ENCODE peak calls at places on chromosomes 6 and 20, in six cellular contexts. E, I, K, T, C and U are unnamed samples.

GRCh38 chr6:36676142-36677058 is 2.1 kb upstream of the CDKN1A start:
- DNase-seq in E (no peak), I (peak; percentile 66), K (no peak), T (no peak), C (peak; percentile 52), U (no peak)

GRCh38 chr6:4582506-4582905 is 193.7 kb upstream of the CDYL start:
- DNase-seq in E (peak; percentile 79), I (peak; percentile 64), K (no peak), T (no peak), C (no peak), U (no peak)

GRCh38 chr6:125945378-125946141 is 11.0 kb upstream of the HINT3 start:
- DNase-seq in E (peak; percentile 84), I (peak; percentile 82), K (no peak), T (no peak), C (no peak), U (no peak)

GRCh38 chr20:43397147-43397546 is 60.5 kb upstream of the SRSF6 start:
- DNase-seq in E (no peak), I (no peak), K (no peak), T (no peak), C (no peak), U (no peak)

GRCh38 chr20:21323640-21324039 is 20.5 kb downstream of the XRN2 start:
- DNase-seq in E (peak; percentile 91), I (peak; percentile 86), K (no peak), T (no peak), C (no peak), U (no peak)

GRCh38 chr6:38131527-38131965 is 312.0 kb downstream of the ZFAND3 start:
- DNase-seq in E (peak; percentile 94), I (peak; percentile 99), K (no peak), T (no peak), C (no peak), U (peak; percentile 27)

GRCh38 chr20:61437280-61438206 is 185.5 kb downstream of the CDH4 start:
- DNase-seq in E (peak; percentile 95), I (peak; percentile 90), K (no peak), T (no peak), C (no peak), U (no peak)

GRCh38 chr20:50663095-50663821 is 28.1 kb downstream of the RIPOR3 start:
- DNase-seq in E (no peak), I (no peak), K (no peak), T (no peak), C (no peak), U (no peak)

GRCh38 chr6:35181933-35182612 is 31.7 kb upstream of the SCUBE3 start:
- DNase-seq in E (peak; percentile 86), I (peak; percentile 61), K (no peak), T (no peak), C (peak; percentile 20), U (peak; percentile 30)

GRCh38 chr6:130676077-130676772 is 151.0 kb upstream of the SMLR1 start:
- DNase-seq in E (no peak), I (no peak), K (no peak), T (no peak), C (no peak), U (no peak)

GRCh38 chr6:15713325-15713724 is 50.5 kb upstream of the DTNBP1 start:
- DNase-seq in E (no peak), I (no peak), K (no peak), T (no peak), C (no peak), U (no peak)

GRCh38 chr6:20907486-20908071 is 373.3 kb downstream of the CDKAL1 start:
- DNase-seq in E (no peak), I (no peak), K (no peak), T (no peak), C (no peak), U (no peak)

GRCh38 chr6:28486988-28487742 is 28.4 kb downstream of the GPX6 start:
- DNase-seq in E (no peak), I (no peak), K (no peak), T (no peak), C (no peak), U (no peak)

GRCh38 chr6:77397561-77397960 is 65.7 kb downstream of the HTR1B start:
- DNase-seq in E (no peak), I (peak; percentile 13), K (no peak), T (no peak), C (no peak), U (no peak)

GRCh38 chr6:82144007-82144851 is 103.3 kb downstream of the IBTK start:
- DNase-seq in E (peak; percentile 92), I (peak; percentile 98), K (no peak), T (no peak), C (no peak), U (peak; percentile 20)

GRCh38 chr6:117206951-117207687 is 58.2 kb upstream of the VGLL2 start:
- DNase-seq in E (no peak), I (no peak), K (no peak), T (no peak), C (no peak), U (no peak)

GRCh38 chr20:19815553-19815991 is 57.5 kb downstream of the RIN2 start:
- DNase-seq in E (peak; percentile 98), I (peak; percentile 99), K (no peak), T (peak; percentile 79), C (peak; percentile 25), U (no peak)

GRCh38 chr20:4573564-4574355 is 147.9 kb upstream of the PRND start:
- DNase-seq in E (peak; percentile 75), I (peak; percentile 96), K (no peak), T (no peak), C (no peak), U (no peak)

GRCh38 chr20:55530763-55531162 is 474.6 kb downstream of the CBLN4 start:
- DNase-seq in E (no peak), I (no peak), K (no peak), T (no peak), C (no peak), U (no peak)

GRCh38 chr6:130482645-130483390 is 117.0 kb downstream of the TMEM200A start:
- DNase-seq in E (peak; percentile 69), I (peak; percentile 82), K (no peak), T (no peak), C (no peak), U (no peak)

GRCh38 chr6:74455786-74456185 is 750.1 kb downstream of the COL12A1 start:
- DNase-seq in E (no peak), I (no peak), K (no peak), T (no peak), C (no peak), U (no peak)

GRCh38 chr6:155128971-155129370 is 133.9 kb downstream of the TIAM2 start:
- DNase-seq in E (no peak), I (no peak), K (no peak), T (no peak), C (no peak), U (no peak)

GRCh38 chr6:144343736-144344428 is 58.7 kb downstream of the UTRN start:
- DNase-seq in E (peak; percentile 33), I (no peak), K (no peak), T (no peak), C (no peak), U (peak; percentile 53)

GRCh38 chr6:35962779-35963570 is 42.1 kb upstream of the SRPK1 start:
- DNase-seq in E (no peak), I (no peak), K (no peak), T (no peak), C (no peak), U (no peak)

GRCh38 chr20:50520222-50520877 is 10.2 kb downstream of the PTPN1 start:
- DNase-seq in E (no peak), I (no peak), K (no peak), T (no peak), C (no peak), U (no peak)

GRCh38 chr20:35290186-35290886 is 1.9 kb downstream of the FAM83C start:
- DNase-seq in E (no peak), I (no peak), K (no peak), T (no peak), C (no peak), U (no peak)

GRCh38 chr20:20448891-20449290 is 81.0 kb downstream of the INSM1 start:
- DNase-seq in E (no peak), I (no peak), K (no peak), T (no peak), C (no peak), U (no peak)

GRCh38 chr6:1199981-1200637 is 111.8 kb upstream of the FOXQ1 start:
- DNase-seq in E (no peak), I (peak; percentile 6), K (no peak), T (no peak), C (no peak), U (no peak)

GRCh38 chr6:153312633-153313032 is 181.6 kb upstream of the RGS17 start:
- DNase-seq in E (peak; percentile 67), I (peak; percentile 35), K (no peak), T (no peak), C (peak; percentile 13), U (peak; percentile 18)

GRCh38 chr6:34143884-34144580 is 1.9 kb downstream of the GRM4 start:
- DNase-seq in E (no peak), I (no peak), K (peak; percentile 28), T (peak; percentile 38), C (no peak), U (peak; percentile 61)

GRCh38 chr20:10040070-10040970 is 5.5 kb downstream of the ANKEF1 start:
- DNase-seq in E (peak; percentile 47), I (peak; percentile 85), K (no peak), T (no peak), C (no peak), U (no peak)

GRCh38 chr6:50842861-50843384 is 24.3 kb downstream of the TFAP2B start:
- DNase-seq in E (no peak), I (no peak), K (no peak), T (no peak), C (no peak), U (no peak)

GRCh38 chr20:62894261-62894660 is 32.0 kb downstream of the DIDO1 start:
- DNase-seq in E (no peak), I (no peak), K (no peak), T (no peak), C (no peak), U (no peak)

GRCh38 chr6:110250838-110251237 is 70.6 kb downstream of the CDC40 start:
- DNase-seq in E (no peak), I (no peak), K (no peak), T (no peak), C (no peak), U (no peak)
- TF ChIP-seq CTCF in E (no peak), I (no peak), K (no peak), T (no peak), C (no peak), U (no peak)

GRCh38 chr6:123715243-123715863 is 78.6 kb upstream of the TRDN start:
- DNase-seq in E (peak; percentile 25), I (no peak), K (no peak), T (no peak), C (no peak), U (peak; percentile 11)
- TF ChIP-seq CTCF in E (peak; percentile 38), I (peak; percentile 38), K (no peak), T (peak; percentile 49), C (peak; percentile 46), U (peak; percentile 39)

DNA sequence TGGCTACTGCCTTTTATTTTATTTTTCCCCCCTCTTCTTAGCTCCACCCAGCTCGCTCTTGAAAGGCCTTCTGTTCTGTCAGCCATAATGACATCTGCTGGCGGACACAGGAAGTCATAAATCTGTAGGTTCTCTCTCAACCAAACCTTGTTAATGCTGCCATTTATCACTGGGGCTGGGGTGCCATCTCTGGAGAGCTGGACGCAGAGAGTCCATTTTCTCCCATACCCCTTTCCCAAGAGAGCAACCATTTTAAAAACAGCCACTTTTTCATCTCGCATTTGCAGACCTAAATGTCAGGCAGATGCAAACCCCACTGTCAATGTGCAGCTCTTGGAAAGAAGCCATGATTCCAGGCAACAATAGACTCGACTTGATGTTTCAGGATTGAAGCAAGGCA is 13.0 kb upstream of the TSHZ2 start:
- DNase-seq in E (no peak), I (no peak), K (no peak), T (no peak), C (no peak), U (no peak)
- TF ChIP-seq CTCF in E (no peak), I (no peak), K (no peak), T (no peak), C (no peak), U (no peak)

GRCh38 chr6:151448623-151449022 is 3.3 kb downstream of the RMND1 start:
- DNase-seq in E (no peak), I (no peak), K (no peak), T (no peak), C (no peak), U (no peak)
- TF ChIP-seq CTCF in E (peak; percentile 6), I (no peak), K (no peak), T (no peak), C (no peak), U (no peak)